ENCODE peak calls at places on chromosomes 7 and 10, in four cellular contexts. One of them, this sample, is unnamed.
A peak's percentile ranks its signal among the peaks of the same experiment; 100 is the strongest.

GRCh38 chr7:69624842-69625637 is 26.8 kb downstream of the AUTS2 start:
- DNase-seq in upper lobe of left lung: no peak
- DNase-seq in A549: no peak
- DNase-seq in H1: no peak
- DNase-seq in this sample: no peak

GRCh38 chr10:123222832-123223231 is 68.6 kb downstream of the BUB3 start:
- DNase-seq in H1: no peak
- DNase-seq in A549: no peak
- DNase-seq in upper lobe of left lung: no peak
- DNase-seq in this sample: no peak

GRCh38 chr10:132685921-132686680 is 99.8 kb downstream of the NKX6-2 start:
- DNase-seq in upper lobe of left lung: peak; percentile 70
- DNase-seq in A549: no peak
- DNase-seq in H1: no peak
- DNase-seq in this sample: no peak

GRCh38 chr10:47340613-47341170 is 7.5 kb upstream of the RBP3 start:
- DNase-seq in upper lobe of left lung: no peak
- DNase-seq in A549: peak; percentile 67
- DNase-seq in H1: peak; percentile 51
- DNase-seq in this sample: peak; percentile 68

GRCh38 chr10:6461961-6462360 is 118.1 kb downstream of the PRKCQ start:
- DNase-seq in A549: no peak
- DNase-seq in upper lobe of left lung: no peak
- DNase-seq in H1: no peak
- DNase-seq in this sample: no peak

GRCh38 chr10:128047337-128047736 is 78.9 kb downstream of the MKI67 start:
- DNase-seq in H1: peak; percentile 15
- DNase-seq in A549: peak; percentile 10
- DNase-seq in upper lobe of left lung: peak; percentile 88
- DNase-seq in this sample: peak; percentile 90

GRCh38 chr10:43229208-43230061 is 37.4 kb downstream of the RASGEF1A start:
- DNase-seq in upper lobe of left lung: peak; percentile 89
- DNase-seq in A549: peak; percentile 41
- DNase-seq in H1: no peak
- DNase-seq in this sample: no peak

GRCh38 chr10:116787893-116788665 is 45.7 kb upstream of the HSPA12A start:
- DNase-seq in upper lobe of left lung: peak; percentile 92
- DNase-seq in A549: peak; percentile 62
- DNase-seq in H1: peak; percentile 61
- DNase-seq in this sample: peak; percentile 74

GRCh38 chr10:123995461-123996131 is 97.8 kb downstream of the CHST15 start:
- DNase-seq in upper lobe of left lung: peak; percentile 86
- DNase-seq in H1: peak; percentile 72
- DNase-seq in A549: peak; percentile 79
- DNase-seq in this sample: peak; percentile 46

DNA sequence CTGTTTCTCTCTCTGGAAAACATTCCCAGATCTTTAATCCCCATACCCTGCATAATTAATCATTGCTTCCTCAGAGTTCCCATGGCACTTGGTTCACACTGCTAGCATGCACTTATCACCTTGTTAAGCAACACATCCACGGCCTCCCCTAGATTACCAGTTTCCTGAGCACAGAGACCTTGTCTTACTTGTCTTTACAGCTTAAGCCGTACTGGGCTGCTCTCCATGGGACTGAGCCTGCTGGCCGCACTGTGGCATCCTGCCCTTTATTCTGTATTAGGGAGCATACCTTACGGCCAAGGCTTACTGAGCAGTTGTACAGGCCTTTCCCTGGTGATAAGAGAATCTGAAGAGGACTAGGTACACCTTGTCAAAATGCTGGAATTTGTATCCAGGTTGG is 190.2 kb downstream of the REEP3 start:
- DNase-seq in upper lobe of left lung: no peak
- DNase-seq in A549: no peak
- DNase-seq in H1: no peak
- DNase-seq in this sample: peak; percentile 72
- H3K27ac ChIP-seq in upper lobe of left lung: peak overlapping the region; percentile 87
- H3K27ac ChIP-seq in A549: peak overlapping the region; percentile 74
- H3K27ac ChIP-seq in H1: no peak overlapping the region
- H3K27ac ChIP-seq in this sample: peak overlapping the region; percentile 91

DNA sequence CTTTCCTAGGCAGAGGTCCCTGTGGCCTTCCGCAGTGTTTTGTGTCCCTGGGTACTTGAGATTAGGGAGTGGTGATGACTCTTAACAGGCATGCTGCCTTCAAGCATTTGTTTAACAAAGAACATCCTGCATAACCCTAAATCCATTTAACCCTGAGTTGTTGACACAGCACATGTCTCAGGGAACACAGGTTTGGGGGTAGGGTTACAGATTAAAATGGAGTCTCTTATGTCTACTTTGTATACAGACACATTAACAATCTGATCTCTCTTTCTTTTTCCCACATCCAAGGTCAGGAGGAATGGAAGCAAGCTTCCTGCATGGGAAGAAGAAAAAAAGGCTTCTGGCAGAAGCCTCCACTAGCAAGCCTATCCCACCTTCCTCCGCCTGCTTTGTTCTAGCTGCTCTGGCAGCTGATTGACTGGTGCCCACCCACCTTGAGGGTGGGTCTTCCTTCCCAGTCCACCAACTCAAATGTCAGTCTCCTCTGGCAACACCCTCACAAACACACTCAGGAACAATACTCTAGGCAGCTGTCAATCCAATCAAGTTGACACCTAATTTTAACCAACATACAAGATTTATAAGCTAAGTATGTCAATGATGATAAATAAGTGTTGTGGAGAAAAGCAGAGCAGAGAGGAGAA is 176.5 kb upstream of the CCZ1B start:
- DNase-seq in H1: peak; percentile 1
- DNase-seq in upper lobe of left lung: no peak
- DNase-seq in A549: no peak
- DNase-seq in this sample: no peak
- TF ChIP-seq EP300 in H1: no peak
- TF ChIP-seq EP300 in upper lobe of left lung: no peak
- TF ChIP-seq EP300 in A549: no peak
- TF ChIP-seq EP300 in this sample: no peak

DNA sequence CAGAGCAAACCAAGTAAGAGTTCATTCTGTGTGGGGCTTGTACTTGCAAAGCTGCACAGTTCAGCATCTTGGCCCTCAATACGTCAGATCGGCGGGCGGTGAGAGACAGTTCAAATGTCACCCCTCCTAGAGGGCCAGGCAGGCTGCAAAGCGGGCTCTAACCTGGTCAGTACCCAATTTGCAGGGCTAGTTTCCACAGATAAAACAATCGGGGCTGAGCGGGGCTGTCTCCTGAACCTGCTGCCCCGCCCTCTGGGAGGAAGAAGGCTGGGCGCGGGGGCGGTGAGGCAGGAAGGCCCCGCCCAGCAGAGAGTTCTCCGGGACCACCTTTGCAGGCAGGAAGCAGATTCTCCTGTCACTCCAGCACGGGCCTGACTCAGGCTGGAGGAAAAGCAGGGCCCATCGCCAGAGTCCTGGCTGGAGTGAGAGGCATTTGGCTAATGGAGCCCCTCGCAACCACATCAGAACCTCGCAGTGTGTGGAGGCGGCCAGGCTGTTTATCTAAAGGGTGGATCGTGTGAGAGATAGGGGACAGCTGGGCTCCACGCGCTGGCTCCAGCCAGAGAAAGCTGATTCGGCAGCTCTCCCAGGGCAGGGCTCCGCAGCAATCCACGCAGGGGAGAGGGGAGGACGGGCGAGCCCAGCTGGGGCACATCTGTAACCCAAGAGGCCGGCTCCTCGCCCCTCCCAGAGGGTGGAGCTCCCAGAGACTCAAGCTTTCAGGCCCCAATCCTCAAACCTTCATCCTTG is 83.1 kb downstream of the SH3PXD2A start:
- DNase-seq in H1: peak; percentile 57
- DNase-seq in A549: peak; percentile 36
- DNase-seq in upper lobe of left lung: peak; percentile 85
- DNase-seq in this sample: peak; percentile 75
- TF ChIP-seq POLR2A in H1: peak; percentile 58
- TF ChIP-seq POLR2A in A549: no peak
- TF ChIP-seq POLR2A in upper lobe of left lung: no peak
- TF ChIP-seq POLR2A in this sample: no peak

DNA sequence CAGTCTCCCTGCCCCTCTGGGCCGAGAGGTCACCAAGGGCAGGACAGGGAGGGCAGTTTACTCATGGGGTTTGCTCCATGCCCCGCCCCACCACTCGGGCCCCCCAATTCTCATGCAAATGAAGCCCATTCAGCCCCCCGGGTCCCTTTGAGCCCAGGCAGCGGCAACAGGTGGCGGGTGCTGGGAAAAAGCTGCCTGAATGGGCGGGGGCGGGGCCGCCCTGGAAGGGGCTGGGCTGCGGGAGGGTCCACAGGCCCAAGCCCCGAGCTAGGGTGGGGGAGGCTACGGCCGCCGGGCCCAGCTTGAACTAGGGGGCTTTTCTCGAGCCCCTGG is 5.2 kb downstream of the LFNG start:
- DNase-seq in upper lobe of left lung: no peak
- DNase-seq in H1: peak; percentile 83
- DNase-seq in A549: no peak
- DNase-seq in this sample: no peak
- H3K27ac ChIP-seq in upper lobe of left lung: peak overlapping the region; percentile 90
- H3K27ac ChIP-seq in H1: peak overlapping the region; percentile 78
- H3K27ac ChIP-seq in A549: peak overlapping the region; percentile 95
- H3K27ac ChIP-seq in this sample: peak overlapping the region; percentile 97

GRCh38 chr10:86786368-86786767 is 29.9 kb downstream of the BMPR1A start:
- DNase-seq in A549: no peak
- DNase-seq in upper lobe of left lung: no peak
- DNase-seq in H1: no peak
- DNase-seq in this sample: no peak
- TF ChIP-seq EP300 in A549: no peak
- TF ChIP-seq EP300 in upper lobe of left lung: no peak
- TF ChIP-seq EP300 in H1: no peak
- TF ChIP-seq EP300 in this sample: no peak

GRCh38 chr7:2934984-2935740 is 91.1 kb upstream of the GNA12 start:
- DNase-seq in A549: no peak
- DNase-seq in upper lobe of left lung: no peak
- DNase-seq in H1: no peak
- DNase-seq in this sample: no peak
- TF ChIP-seq POLR2A in A549: no peak
- TF ChIP-seq POLR2A in upper lobe of left lung: no peak
- TF ChIP-seq POLR2A in H1: no peak
- TF ChIP-seq POLR2A in this sample: no peak